ENCODE peak calls at places on chromosomes 7 and 10, in nine cellular contexts. E is adrenal gland, V is gastrocnemius medialis, Y is NB4, X is IMR-90, W is endothelial cell of umbilical vein, M is ovary, O is A549, H is transverse colon. S is an unnamed sample.

GRCh38 chr7:121306565-121306964 is 22.2 kb upstream of the WNT16 start:
- DNase-seq in V (no peak), H (no peak), O (no peak), W (no peak), M (no peak), E (no peak), X (no peak), Y (no peak), S (no peak)

GRCh38 chr10:23604613-23605012 is 165.7 kb downstream of the OTUD1 start:
- DNase-seq in H (no peak), Y (no peak), O (no peak), M (no peak), V (no peak), W (no peak), E (no peak), X (no peak), S (no peak)

GRCh38 chr10:86335257-86335656 is 31.3 kb downstream of the GRID1 start:
- DNase-seq in H (no peak), M (no peak), V (no peak), W (no peak), Y (no peak), X (no peak), E (no peak), O (no peak), S (no peak)

GRCh38 chr7:85806321-85806720 is 619.5 kb upstream of the SEMA3D start:
- DNase-seq in O (peak), H (no peak), E (no peak), X (no peak), W (no peak), Y (peak), M (no peak), V (no peak), S (no peak)

GRCh38 chr10:33715303-33715702 is 380.8 kb upstream of the NRP1 start:
- DNase-seq in H (no peak), M (no peak), Y (no peak), W (no peak), V (no peak), E (no peak), O (no peak), X (no peak), S (no peak)

GRCh38 chr7:128076831-128077271 is 45.6 kb upstream of the LRRC4 start:
- DNase-seq in E (peak), X (no peak), M (peak), H (peak), W (no peak), V (no peak), O (no peak), Y (peak), S (peak)

GRCh38 chr7:44378744-44379143 is 53.4 kb upstream of the CAMK2B start:
- DNase-seq in W (peak), E (no peak), V (no peak), H (no peak), M (no peak), O (peak), Y (no peak), X (peak), S (no peak)

GRCh38 chr10:101035916-101036702 is 5.1 kb downstream of the SFXN3 start:
- DNase-seq in X (no peak), E (no peak), Y (no peak), M (no peak), W (no peak), V (no peak), O (no peak), H (no peak), S (no peak)

GRCh38 chr7:39269034-39269433 is 291.3 kb downstream of the POU6F2 start:
- DNase-seq in O (no peak), V (no peak), X (no peak), H (no peak), M (no peak), W (no peak), Y (no peak), E (no peak), S (no peak)

GRCh38 chr7:39272111-39272510 is 294.1 kb upstream of the YAE1 start:
- DNase-seq in V (no peak), Y (no peak), M (no peak), E (no peak), O (no peak), W (no peak), H (no peak), X (no peak), S (no peak)

GRCh38 chr7:39271386-39271785 is 293.7 kb downstream of the POU6F2 start:
- DNase-seq in X (no peak), O (peak), W (no peak), E (peak), V (peak), H (peak), M (peak), Y (no peak), S (peak)

GRCh38 chr7:39272676-39273075 is 293.5 kb upstream of the YAE1 start:
- DNase-seq in M (no peak), X (no peak), H (no peak), Y (no peak), O (no peak), W (no peak), V (no peak), E (no peak), S (no peak)

DNA sequence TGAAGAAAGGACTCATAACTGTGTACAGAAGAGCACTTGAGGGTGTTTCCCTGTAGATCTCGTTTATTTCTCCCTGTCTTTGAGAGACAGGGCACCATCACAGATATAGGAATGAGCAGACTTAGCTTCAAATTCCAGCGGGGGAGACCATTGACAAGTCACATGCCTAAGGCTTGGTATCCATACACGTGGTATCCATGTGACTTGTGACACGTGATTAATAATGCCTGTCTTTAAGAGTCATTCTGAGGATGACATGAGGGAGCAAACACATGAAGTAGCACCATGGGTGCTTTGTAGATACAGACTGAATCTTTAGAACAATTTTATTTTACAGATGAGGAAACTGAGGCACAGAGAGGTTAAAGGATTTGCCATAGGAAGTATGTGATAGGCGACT is 292.3 kb downstream of the POU6F2 start:
- DNase-seq in O (no peak), M (no peak), Y (no peak), X (no peak), E (no peak), H (no peak), W (no peak), V (no peak), S (no peak)
- TF ChIP-seq POLR2A in O (no peak), M (no peak), Y (no peak), X (no peak), E (no peak), H (no peak), W (no peak), V (no peak), S (no peak)

GRCh38 chr7:99558306-99559275 is at the start of gene ZNF655:
- DNase-seq in Y (peak), O (peak), M (peak), W (peak), E (peak), V (peak), H (peak), X (peak), S (peak)
- TF ChIP-seq POLR2A in Y (peak), O (peak), M (peak), W (no peak), E (peak), V (peak), H (peak), X (peak), S (peak)

GRCh38 chr10:80203835-80204148 is 1.5 kb downstream of the ANXA11 start:
- DNase-seq in V (no peak), M (no peak), H (no peak), W (no peak), X (no peak), O (no peak), Y (no peak), E (no peak), S (no peak)

GRCh38 chr10:80204801-80205477 is 398 bp downstream of the ANXA11 start:
- DNase-seq in W (peak), E (peak), V (no peak), M (peak), H (peak), Y (peak), X (peak), O (no peak), S (peak)

GRCh38 chr10:80201592-80202256 is 3.6 kb downstream of the ANXA11 start:
- DNase-seq in M (no peak), X (no peak), Y (no peak), E (no peak), H (peak), V (peak), W (no peak), O (no peak), S (no peak)

GRCh38 chr10:80204193-80204714 is 1.1 kb downstream of the ANXA11 start:
- DNase-seq in X (no peak), V (no peak), O (peak), H (peak), M (no peak), E (no peak), W (no peak), Y (peak), S (peak)

DNA sequence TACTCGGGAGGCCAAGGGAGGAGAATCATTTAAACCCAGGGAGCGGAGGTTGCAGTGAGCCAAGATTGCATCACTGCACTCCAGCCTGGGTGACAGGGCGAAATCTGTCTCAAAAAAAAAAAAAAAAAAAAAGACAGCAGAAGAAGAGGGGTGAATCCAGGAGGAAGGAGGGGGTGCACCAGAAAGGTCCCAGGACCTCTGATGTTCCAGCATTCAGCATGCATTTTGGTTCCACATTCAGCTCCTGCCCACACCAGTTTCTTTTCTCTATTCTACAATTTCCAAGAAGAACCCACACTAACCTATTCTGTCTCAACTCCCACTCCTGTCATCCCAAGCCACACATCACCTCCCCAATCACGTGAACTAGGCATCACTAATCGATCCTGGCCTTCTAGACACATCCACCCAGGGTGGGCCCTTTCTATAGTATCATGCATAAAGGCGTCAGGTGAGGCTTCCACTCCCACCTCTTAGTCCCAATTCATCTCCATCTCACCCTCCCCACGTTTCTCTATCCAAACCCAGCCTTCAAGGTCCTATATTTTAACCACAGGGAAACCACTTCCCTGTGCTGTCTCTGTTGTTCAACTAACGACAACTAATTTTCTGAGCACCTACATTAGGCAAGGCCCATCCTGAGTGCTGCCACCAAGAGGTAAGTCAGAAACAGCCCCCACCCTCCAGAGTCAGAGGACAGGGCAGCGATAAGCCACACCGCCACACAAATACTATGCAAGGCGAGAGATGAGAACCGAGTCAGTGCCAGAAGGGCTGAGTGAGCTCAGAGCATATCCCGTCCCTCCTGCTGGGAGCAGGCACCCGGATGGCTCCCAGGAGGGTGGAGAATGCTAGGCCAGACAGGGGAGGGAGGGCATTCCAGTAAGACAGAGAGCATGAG is 2.2 kb downstream of the ANXA11 start:
- DNase-seq in Y (peak), H (peak), W (peak), O (peak), M (peak), X (peak), E (peak), V (peak), S (peak)
- TF ChIP-seq POLR2A in Y (no peak), H (peak), W (no peak), O (no peak), M (no peak), X (peak), E (peak), V (peak), S (peak)

DNA sequence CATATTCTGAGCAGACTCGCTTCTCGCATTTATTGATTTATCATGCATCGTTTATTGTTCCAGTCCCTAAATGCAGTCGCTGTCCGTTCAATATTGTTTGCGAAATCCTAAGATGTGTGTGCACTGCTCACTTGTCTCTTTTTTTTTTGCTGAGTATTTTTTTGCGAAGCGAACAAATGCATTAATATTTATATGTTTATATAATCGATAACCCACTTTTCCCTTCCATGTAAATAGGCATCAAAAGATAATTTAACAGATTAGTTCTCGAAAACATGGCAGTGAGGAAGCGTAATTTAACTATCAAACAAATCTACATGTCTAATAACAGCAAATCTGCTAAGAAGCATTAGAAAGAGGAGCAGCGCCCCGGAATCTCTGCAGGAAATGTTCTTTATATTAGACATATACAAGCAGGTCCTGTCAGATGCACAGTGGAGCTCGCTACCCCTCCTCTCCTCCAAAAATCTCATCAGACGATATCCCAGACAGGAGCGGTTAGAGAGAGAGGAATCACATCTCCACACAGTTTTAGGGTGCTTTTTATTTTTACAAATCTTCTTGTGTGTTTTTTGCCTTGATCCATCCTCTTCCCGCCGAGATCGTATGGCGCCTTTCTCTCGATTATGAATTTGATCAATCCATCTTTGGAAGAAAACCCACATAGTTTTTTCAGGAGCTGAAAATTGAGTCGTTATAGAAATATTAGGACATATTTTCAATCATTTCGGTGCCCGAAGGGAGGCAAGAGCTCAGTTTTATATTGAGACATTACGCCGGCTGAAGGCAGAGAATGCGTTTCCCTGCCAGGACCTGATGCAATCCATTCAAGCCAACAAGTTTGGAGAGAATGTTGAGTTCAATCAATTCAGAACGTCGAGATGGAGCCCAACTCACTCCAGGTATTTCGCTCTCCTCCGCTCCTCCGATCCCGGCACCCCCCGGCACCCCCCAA is at the start of gene ARID5B:
- DNase-seq in X (peak), H (peak), Y (peak), W (peak), O (peak), M (peak), V (peak), E (peak), S (peak)
- TF ChIP-seq POLR2A in X (no peak), H (no peak), Y (no peak), W (no peak), O (no peak), M (no peak), V (no peak), E (no peak), S (no peak)

GRCh38 chr10:75408911-75409885 is 7.6 kb upstream of the ZNF503 start:
- DNase-seq in V (peak), H (peak), X (no peak), E (peak), W (no peak), Y (peak), M (peak), O (peak), S (peak)
- TF ChIP-seq POLR2A in V (peak), H (peak), X (peak), E (peak), W (no peak), Y (peak), M (peak), O (no peak), S (no peak)

GRCh38 chr7:14195896-14196295 is 206.4 kb upstream of the ETV1 start:
- DNase-seq in O (no peak), V (no peak), H (no peak), W (no peak), X (no peak), E (no peak), M (no peak), Y (no peak), S (peak)

GRCh38 chr7:14191686-14192098 is 202.2 kb upstream of the ETV1 start:
- DNase-seq in H (no peak), V (no peak), W (no peak), Y (no peak), O (no peak), M (no peak), E (peak), X (peak), S (no peak)

GRCh38 chr7:14197280-14197679 is 207.8 kb upstream of the ETV1 start:
- DNase-seq in X (no peak), M (no peak), W (no peak), O (no peak), Y (no peak), H (no peak), E (peak), V (no peak), S (peak)

GRCh38 chr7:14196555-14196954 is 207.1 kb upstream of the ETV1 start:
- DNase-seq in Y (no peak), X (peak), O (no peak), H (no peak), M (no peak), W (no peak), E (no peak), V (no peak), S (no peak)

GRCh38 chr7:14195079-14195478 is 205.6 kb upstream of the ETV1 start:
- DNase-seq in E (no peak), W (no peak), V (no peak), X (no peak), M (no peak), O (no peak), H (no peak), Y (no peak), S (no peak)
- TF ChIP-seq POLR2A in E (no peak), W (no peak), V (no peak), X (no peak), M (no peak), O (no peak), H (no peak), Y (no peak), S (no peak)

GRCh38 chr10:60495357-60495756 is 105.7 kb upstream of the ANK3 start:
- DNase-seq in W (no peak), V (no peak), O (no peak), X (peak), Y (no peak), M (no peak), H (no peak), E (no peak), S (no peak)

GRCh38 chr10:60502621-60503020 is 112.9 kb upstream of the ANK3 start:
- DNase-seq in X (no peak), W (no peak), Y (no peak), E (no peak), V (no peak), O (no peak), H (no peak), M (no peak), S (no peak)

GRCh38 chr10:60496181-60496580 is 106.5 kb upstream of the ANK3 start:
- DNase-seq in V (no peak), W (no peak), E (no peak), X (no peak), Y (no peak), M (no peak), O (no peak), H (no peak), S (no peak)

GRCh38 chr10:60494774-60495173 is 105.1 kb upstream of the ANK3 start:
- DNase-seq in W (no peak), V (no peak), O (no peak), X (no peak), E (no peak), H (no peak), Y (no peak), M (no peak), S (no peak)

GRCh38 chr10:60497364-60497763 is 107.7 kb upstream of the ANK3 start:
- DNase-seq in M (no peak), X (no peak), V (no peak), H (no peak), W (peak), Y (no peak), O (no peak), E (no peak), S (no peak)
- TF ChIP-seq POLR2A in M (no peak), X (no peak), V (no peak), H (no peak), W (no peak), Y (no peak), O (no peak), E (no peak), S (no peak)

GRCh38 chr7:37448637-37449331 is at the start of gene ELMO1:
- DNase-seq in W (peak), E (peak), M (peak), X (peak), H (peak), Y (peak), O (peak), V (peak), S (peak)
- TF ChIP-seq POLR2A in W (peak), E (peak), M (no peak), X (no peak), H (peak), Y (peak), O (peak), V (peak), S (peak)

GRCh38 chr10:110413903-110414562 is 83.7 kb upstream of the DUSP5 start:
- DNase-seq in X (no peak), V (no peak), W (no peak), H (no peak), O (peak), Y (peak), M (no peak), E (no peak), S (no peak)
- TF ChIP-seq POLR2A in X (no peak), V (no peak), W (no peak), H (no peak), O (no peak), Y (no peak), M (no peak), E (no peak), S (no peak)

GRCh38 chr10:4662576-4663161 is 163.3 kb upstream of the AKR1E2 start:
- DNase-seq in W (no peak), E (no peak), V (peak), O (peak), X (no peak), M (no peak), Y (peak), H (no peak), S (no peak)

GRCh38 chr10:4661572-4662255 is 164.3 kb upstream of the AKR1E2 start:
- DNase-seq in W (no peak), H (peak), Y (peak), O (no peak), E (no peak), V (peak), M (peak), X (no peak), S (peak)

GRCh38 chr10:4658777-4659176 is 167.2 kb upstream of the AKR1E2 start:
- DNase-seq in X (no peak), H (no peak), M (no peak), O (no peak), E (no peak), V (no peak), W (no peak), Y (no peak), S (no peak)

DNA sequence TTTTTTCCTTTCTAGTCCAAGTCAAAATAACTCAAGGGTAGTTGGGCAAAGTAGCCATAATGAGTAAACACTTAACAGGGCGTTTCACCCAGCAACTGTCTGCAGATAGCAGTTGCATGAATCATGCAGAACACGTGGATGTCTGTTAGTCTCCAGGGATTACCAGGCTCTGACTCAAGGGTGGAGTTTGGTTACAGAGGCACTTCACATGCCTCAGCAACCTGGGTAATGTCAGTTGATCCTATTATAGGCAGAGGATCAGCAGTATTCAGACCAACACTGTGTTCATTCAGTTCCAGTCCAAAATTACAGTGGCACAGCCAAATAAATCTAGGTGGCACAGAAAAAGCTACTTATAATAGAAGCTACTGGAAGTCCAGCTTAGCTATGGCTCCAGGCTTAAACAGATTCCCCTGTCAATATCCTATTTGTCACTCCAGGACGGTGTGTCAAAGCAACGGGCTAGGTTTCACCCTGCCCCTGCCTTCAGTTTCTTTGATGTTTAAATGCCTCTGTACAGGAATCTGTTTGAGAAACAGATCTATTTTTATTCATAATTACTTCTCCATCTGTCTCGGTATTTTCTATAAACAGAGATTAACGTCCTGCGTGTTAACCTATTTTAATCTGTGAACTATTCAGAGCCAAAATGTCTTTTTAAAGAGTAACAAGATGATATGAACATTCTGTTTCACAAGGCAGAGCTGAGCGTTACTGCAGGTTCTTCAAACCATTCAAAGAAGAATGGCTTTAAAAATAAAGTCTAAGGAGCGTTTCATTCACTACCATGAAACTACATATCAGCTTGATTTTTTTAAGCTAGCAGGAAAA is 162.6 kb upstream of the AKR1E2 start:
- DNase-seq in V (peak), W (peak), X (peak), O (peak), E (peak), Y (peak), M (no peak), H (peak), S (peak)
- TF ChIP-seq POLR2A in V (peak), W (peak), X (peak), O (no peak), E (no peak), Y (no peak), M (no peak), H (peak), S (no peak)